ENCODE peak calls at places on chromosomes 12 and 14, in four cellular contexts. One of them, this sample, is unnamed. For H3K4me1, the result is how much of the 10 kb centered on the place peaks cover.

GRCh38 chr14:71726639-71727085 is 205.6 kb upstream of the RGS6 start:
- DNase-seq in SK-N-SH: no peak
- DNase-seq in effector memory CD4-positive, alpha-beta T cell: no peak
- DNase-seq in IMR-90: no peak
- DNase-seq in this sample: no peak

GRCh38 chr12:57389033-57389432 is 41.8 kb downstream of the R3HDM2 start:
- DNase-seq in IMR-90: peak
- DNase-seq in SK-N-SH: no peak
- DNase-seq in effector memory CD4-positive, alpha-beta T cell: no peak
- DNase-seq in this sample: no peak

GRCh38 chr12:77940566-77940965 is 109.9 kb downstream of the NAV3 start:
- DNase-seq in effector memory CD4-positive, alpha-beta T cell: no peak
- DNase-seq in IMR-90: peak
- DNase-seq in SK-N-SH: no peak
- DNase-seq in this sample: no peak

GRCh38 chr14:77659822-77660221 is 43.4 kb upstream of the SPTLC2 start:
- DNase-seq in IMR-90: peak
- DNase-seq in SK-N-SH: no peak
- DNase-seq in effector memory CD4-positive, alpha-beta T cell: no peak
- DNase-seq in this sample: no peak

GRCh38 chr12:14774944-14775651 is 28.2 kb downstream of the WBP11 start:
- DNase-seq in SK-N-SH: peak
- DNase-seq in effector memory CD4-positive, alpha-beta T cell: no peak
- DNase-seq in IMR-90: peak
- DNase-seq in this sample: peak

GRCh38 chr14:70981005-70981952 is 74.0 kb downstream of the PCNX1 start:
- DNase-seq in SK-N-SH: no peak
- DNase-seq in IMR-90: peak
- DNase-seq in effector memory CD4-positive, alpha-beta T cell: no peak
- DNase-seq in this sample: no peak

GRCh38 chr12:40768125-40768864 is 76.1 kb downstream of the CNTN1 start:
- DNase-seq in effector memory CD4-positive, alpha-beta T cell: no peak
- DNase-seq in IMR-90: no peak
- DNase-seq in SK-N-SH: no peak
- DNase-seq in this sample: no peak

GRCh38 chr12:104526751-104527150 is 70.0 kb downstream of the CHST11 start:
- DNase-seq in effector memory CD4-positive, alpha-beta T cell: no peak
- DNase-seq in IMR-90: no peak
- DNase-seq in SK-N-SH: no peak
- DNase-seq in this sample: no peak

GRCh38 chr12:123035841-123036240 is 55.4 kb downstream of the ARL6IP4 start:
- DNase-seq in SK-N-SH: no peak
- DNase-seq in IMR-90: no peak
- DNase-seq in effector memory CD4-positive, alpha-beta T cell: no peak
- DNase-seq in this sample: no peak

GRCh38 chr12:98418357-98419075 is 96.9 kb upstream of the TMPO start:
- DNase-seq in effector memory CD4-positive, alpha-beta T cell: no peak
- DNase-seq in IMR-90: peak
- DNase-seq in SK-N-SH: peak
- DNase-seq in this sample: peak

GRCh38 chr14:23533652-23534435 is 17.7 kb downstream of the ZFHX2 start:
- DNase-seq in SK-N-SH: no peak
- DNase-seq in IMR-90: no peak
- DNase-seq in effector memory CD4-positive, alpha-beta T cell: no peak
- DNase-seq in this sample: no peak

GRCh38 chr12:31959701-31960391 is 631 bp downstream of the RESF1 start:
- DNase-seq in effector memory CD4-positive, alpha-beta T cell: peak
- DNase-seq in IMR-90: peak
- DNase-seq in SK-N-SH: peak
- DNase-seq in this sample: peak

GRCh38 chr14:77024171-77024627 is 4.3 kb downstream of the IRF2BPL start:
- DNase-seq in effector memory CD4-positive, alpha-beta T cell: peak
- DNase-seq in IMR-90: peak
- DNase-seq in SK-N-SH: no peak
- DNase-seq in this sample: peak

GRCh38 chr14:93095742-93096510 is 19.8 kb downstream of the ITPK1 start:
- DNase-seq in IMR-90: no peak
- DNase-seq in effector memory CD4-positive, alpha-beta T cell: no peak
- DNase-seq in SK-N-SH: no peak
- DNase-seq in this sample: no peak

GRCh38 chr12:96289067-96289466 is 94.9 kb downstream of the ELK3 start:
- DNase-seq in IMR-90: no peak
- DNase-seq in effector memory CD4-positive, alpha-beta T cell: no peak
- DNase-seq in SK-N-SH: no peak
- DNase-seq in this sample: no peak

GRCh38 chr12:12926571-12927071 is 25.3 kb downstream of the GPRC5D start:
- DNase-seq in IMR-90: no peak
- DNase-seq in SK-N-SH: no peak
- DNase-seq in effector memory CD4-positive, alpha-beta T cell: no peak
- DNase-seq in this sample: no peak

GRCh38 chr14:81302613-81303012 is 81.9 kb upstream of the GTF2A1 start:
- DNase-seq in effector memory CD4-positive, alpha-beta T cell: no peak
- DNase-seq in SK-N-SH: no peak
- DNase-seq in IMR-90: no peak
- DNase-seq in this sample: no peak

GRCh38 chr12:93441111-93441616 is 583 bp downstream of the UBE2N start:
- DNase-seq in SK-N-SH: peak
- DNase-seq in IMR-90: peak
- DNase-seq in effector memory CD4-positive, alpha-beta T cell: peak
- DNase-seq in this sample: peak

GRCh38 chr12:27592548-27592947 is 68.5 kb downstream of the PPFIBP1 start:
- DNase-seq in IMR-90: peak
- DNase-seq in SK-N-SH: no peak
- DNase-seq in effector memory CD4-positive, alpha-beta T cell: no peak
- DNase-seq in this sample: no peak

DNA sequence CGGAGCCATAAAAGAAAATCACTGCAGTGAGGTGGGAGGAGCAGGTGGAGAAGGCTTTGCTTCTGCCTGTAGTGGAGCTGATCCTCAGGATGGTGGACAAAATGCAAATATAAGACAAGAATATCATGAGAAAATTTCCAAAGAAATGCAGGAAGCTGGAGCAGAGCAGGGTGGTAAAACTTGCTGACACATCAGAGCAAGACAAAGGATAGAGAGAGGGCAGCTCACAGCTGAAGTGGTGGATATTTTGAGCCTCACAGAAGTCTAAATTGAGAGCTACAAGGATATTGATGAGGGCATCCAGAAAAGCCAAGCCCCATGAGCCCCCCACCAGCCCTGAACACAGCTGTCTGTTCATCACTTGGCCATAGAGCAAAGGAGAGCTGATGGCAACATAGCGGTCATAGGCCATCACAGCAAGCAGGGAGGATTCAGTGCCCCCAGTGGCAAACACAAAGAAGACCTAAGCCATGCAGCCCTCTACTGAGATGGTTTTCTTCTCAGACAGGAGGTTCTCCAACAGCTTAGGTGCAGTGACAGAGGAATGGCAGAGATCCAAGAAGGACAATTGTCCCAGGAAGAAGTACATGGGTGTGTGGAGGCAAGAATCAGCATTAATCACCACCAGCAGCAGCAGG is 30.0 kb upstream of the ANP32D start:
- DNase-seq in effector memory CD4-positive, alpha-beta T cell: no peak
- DNase-seq in SK-N-SH: peak
- DNase-seq in IMR-90: no peak
- DNase-seq in this sample: no peak
- H3K4me1 ChIP-seq in effector memory CD4-positive, alpha-beta T cell: under half
- H3K4me1 ChIP-seq in SK-N-SH: under half
- H3K4me1 ChIP-seq in IMR-90: under half
- H3K4me1 ChIP-seq in this sample: under half

GRCh38 chr12:124422570-124423523 is 128.0 kb downstream of the RFLNA start:
- DNase-seq in IMR-90: peak
- DNase-seq in SK-N-SH: peak
- DNase-seq in effector memory CD4-positive, alpha-beta T cell: no peak
- DNase-seq in this sample: peak
- H3K27ac ChIP-seq in IMR-90: peak
- H3K27ac ChIP-seq in SK-N-SH: peak
- H3K27ac ChIP-seq in effector memory CD4-positive, alpha-beta T cell: no peak
- H3K27ac ChIP-seq in this sample: peak

GRCh38 chr14:68459480-68460136 is 333.3 kb downstream of the ZFP36L1 start:
- DNase-seq in SK-N-SH: no peak
- DNase-seq in effector memory CD4-positive, alpha-beta T cell: no peak
- DNase-seq in IMR-90: no peak
- DNase-seq in this sample: no peak

GRCh38 chr14:68458840-68459469 is 333.9 kb downstream of the ZFP36L1 start:
- DNase-seq in IMR-90: peak
- DNase-seq in effector memory CD4-positive, alpha-beta T cell: no peak
- DNase-seq in SK-N-SH: peak
- DNase-seq in this sample: peak

GRCh38 chr14:68462683-68463082 is 330.2 kb downstream of the ZFP36L1 start:
- DNase-seq in SK-N-SH: no peak
- DNase-seq in IMR-90: no peak
- DNase-seq in effector memory CD4-positive, alpha-beta T cell: no peak
- DNase-seq in this sample: no peak

GRCh38 chr14:68460541-68460940 is 332.3 kb downstream of the ZFP36L1 start:
- DNase-seq in effector memory CD4-positive, alpha-beta T cell: no peak
- DNase-seq in IMR-90: no peak
- DNase-seq in SK-N-SH: no peak
- DNase-seq in this sample: no peak

DNA sequence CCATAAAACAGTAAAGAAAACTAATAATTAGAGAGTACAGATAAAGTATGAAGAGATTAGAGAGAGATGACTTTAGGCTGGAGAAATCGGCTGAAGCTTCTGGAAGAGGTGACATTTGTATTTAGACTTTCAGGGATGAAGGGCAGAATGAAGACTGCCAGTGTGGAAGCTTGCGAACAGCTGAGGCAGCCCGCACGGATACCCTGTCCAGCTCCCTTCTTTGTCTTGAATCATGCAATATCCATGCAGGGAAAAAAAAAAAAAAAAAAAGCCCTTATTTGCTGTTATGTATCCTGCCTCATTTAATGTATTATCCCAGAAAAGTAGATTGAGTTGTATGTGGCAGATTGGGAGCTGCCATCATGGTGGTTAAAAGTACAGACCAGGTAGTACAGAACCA is 331.8 kb downstream of the ZFP36L1 start:
- DNase-seq in effector memory CD4-positive, alpha-beta T cell: no peak
- DNase-seq in SK-N-SH: no peak
- DNase-seq in IMR-90: no peak
- DNase-seq in this sample: no peak
- H3K4me1 ChIP-seq in effector memory CD4-positive, alpha-beta T cell: under half
- H3K4me1 ChIP-seq in SK-N-SH: under half
- H3K4me1 ChIP-seq in IMR-90: under half
- H3K4me1 ChIP-seq in this sample: under half

GRCh38 chr14:34368971-34369665 is 92.9 kb downstream of the SPTSSA start:
- DNase-seq in effector memory CD4-positive, alpha-beta T cell: no peak
- DNase-seq in IMR-90: no peak
- DNase-seq in SK-N-SH: no peak
- DNase-seq in this sample: no peak
- H3K27ac ChIP-seq in effector memory CD4-positive, alpha-beta T cell: no peak
- H3K27ac ChIP-seq in IMR-90: peak
- H3K27ac ChIP-seq in SK-N-SH: no peak
- H3K27ac ChIP-seq in this sample: peak

GRCh38 chr12:49334226-49334625 is 2.8 kb downstream of the C1QL4 start:
- DNase-seq in SK-N-SH: no peak
- DNase-seq in IMR-90: no peak
- DNase-seq in effector memory CD4-positive, alpha-beta T cell: no peak
- DNase-seq in this sample: no peak
- H3K4me1 ChIP-seq in SK-N-SH: under half
- H3K4me1 ChIP-seq in IMR-90: under half
- H3K4me1 ChIP-seq in effector memory CD4-positive, alpha-beta T cell: under half
- H3K4me1 ChIP-seq in this sample: under half

This sample was measured in transverse colon.